ENCODE peak calls at places on chromosome 12, in seven cellular contexts. One of them, this sample, is unnamed.

GRCh38 chr12:129887047-129887568 is 16.7 kb downstream of the TMEM132D start:
- DNase-seq in CD8-positive, alpha-beta memory T cell: no peak
- DNase-seq in OCI-LY7: no peak
- DNase-seq in HCT116: no peak
- DNase-seq in A549: no peak
- DNase-seq in HepG2: no peak
- DNase-seq in gastrocnemius medialis: no peak
- DNase-seq in this sample: no peak

GRCh38 chr12:31363826-31364225 is 37.9 kb upstream of the SINHCAF start:
- DNase-seq in CD8-positive, alpha-beta memory T cell: no peak
- DNase-seq in OCI-LY7: no peak
- DNase-seq in HCT116: no peak
- DNase-seq in A549: no peak
- DNase-seq in HepG2: no peak
- DNase-seq in gastrocnemius medialis: no peak
- DNase-seq in this sample: no peak

GRCh38 chr12:108403952-108404351 is 64.8 kb upstream of the CMKLR1 start:
- DNase-seq in CD8-positive, alpha-beta memory T cell: no peak
- DNase-seq in OCI-LY7: no peak
- DNase-seq in HCT116: no peak
- DNase-seq in A549: no peak
- DNase-seq in HepG2: no peak
- DNase-seq in gastrocnemius medialis: no peak
- DNase-seq in this sample: no peak

GRCh38 chr12:88638956-88639355 is 58.7 kb upstream of the KITLG start:
- DNase-seq in CD8-positive, alpha-beta memory T cell: no peak
- DNase-seq in OCI-LY7: no peak
- DNase-seq in HCT116: no peak
- DNase-seq in A549: no peak
- DNase-seq in HepG2: no peak
- DNase-seq in gastrocnemius medialis: no peak
- DNase-seq in this sample: no peak

GRCh38 chr12:25152055-25152454 is 42.9 kb downstream of the DNAI7 start:
- DNase-seq in CD8-positive, alpha-beta memory T cell: no peak
- DNase-seq in OCI-LY7: no peak
- DNase-seq in HCT116: no peak
- DNase-seq in A549: no peak
- DNase-seq in HepG2: no peak
- DNase-seq in gastrocnemius medialis: no peak
- DNase-seq in this sample: no peak

GRCh38 chr12:103645202-103645601 is 58.1 kb downstream of the STAB2 start:
- DNase-seq in CD8-positive, alpha-beta memory T cell: no peak
- DNase-seq in OCI-LY7: no peak
- DNase-seq in HCT116: no peak
- DNase-seq in A549: no peak
- DNase-seq in HepG2: no peak
- DNase-seq in gastrocnemius medialis: no peak
- DNase-seq in this sample: no peak

GRCh38 chr12:84355561-84355960 is 557.0 kb downstream of the SLC6A15 start:
- DNase-seq in CD8-positive, alpha-beta memory T cell: no peak
- DNase-seq in OCI-LY7: no peak
- DNase-seq in HCT116: no peak
- DNase-seq in A549: no peak
- DNase-seq in HepG2: no peak
- DNase-seq in gastrocnemius medialis: no peak
- DNase-seq in this sample: no peak

GRCh38 chr12:18753481-18754117 is 15.7 kb downstream of the CAPZA3 start:
- DNase-seq in CD8-positive, alpha-beta memory T cell: no peak
- DNase-seq in OCI-LY7: no peak
- DNase-seq in HCT116: no peak
- DNase-seq in A549: no peak
- DNase-seq in HepG2: no peak
- DNase-seq in gastrocnemius medialis: no peak
- DNase-seq in this sample: no peak

DNA sequence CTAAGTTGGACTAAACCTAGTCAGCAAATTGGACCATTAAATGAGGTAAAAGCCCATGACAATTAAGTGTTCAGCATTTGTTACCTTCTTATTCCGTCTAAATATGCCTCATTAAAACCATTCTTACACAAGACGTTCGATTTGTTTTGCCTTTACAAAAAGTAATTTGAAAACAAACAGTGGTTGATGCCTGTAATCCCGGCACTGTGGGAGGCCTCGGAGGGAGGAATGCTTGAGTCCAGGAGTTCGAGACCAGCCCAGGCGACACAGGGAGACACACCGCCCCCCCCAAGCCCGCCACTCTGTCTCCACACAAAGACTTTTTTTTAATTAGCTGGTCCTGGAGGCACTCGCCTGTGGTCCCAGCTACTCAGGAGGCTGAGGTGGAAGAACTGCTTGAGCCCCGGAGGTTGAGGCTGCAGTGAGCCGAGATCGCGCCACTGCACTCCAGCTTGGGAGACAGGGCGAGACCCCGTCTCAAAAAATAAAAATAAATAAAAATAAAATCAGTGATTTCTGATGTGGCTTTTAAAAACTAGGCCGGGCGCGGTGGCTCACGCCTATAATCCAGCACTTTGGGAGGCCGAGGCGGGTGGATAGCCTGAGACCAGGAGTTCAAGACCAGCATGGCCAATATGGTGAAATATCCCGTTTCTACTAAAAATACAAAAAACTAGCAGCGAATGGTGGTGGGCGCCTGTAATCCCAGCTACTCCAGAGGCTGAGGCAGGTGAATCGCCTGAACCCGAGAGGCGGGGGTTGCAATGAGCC is 856 bp upstream of the EIF4B start:
- DNase-seq in CD8-positive, alpha-beta memory T cell: no peak
- DNase-seq in OCI-LY7: peak; percentile 19
- DNase-seq in HCT116: no peak
- DNase-seq in A549: no peak
- DNase-seq in HepG2: no peak
- DNase-seq in gastrocnemius medialis: no peak
- DNase-seq in this sample: peak; percentile 34
- H3K27ac ChIP-seq in CD8-positive, alpha-beta memory T cell: peak overlapping the region; percentile 74
- H3K27ac ChIP-seq in OCI-LY7: peak overlapping the region; percentile 70
- H3K27ac ChIP-seq in HCT116: peak overlapping the region; percentile 74
- H3K27ac ChIP-seq in A549: peak overlapping the region; percentile 93
- H3K27ac ChIP-seq in HepG2: peak overlapping the region; percentile 99
- H3K27ac ChIP-seq in gastrocnemius medialis: peak overlapping the region; percentile 95
- H3K27ac ChIP-seq in this sample: peak overlapping the region; percentile 85

DNA sequence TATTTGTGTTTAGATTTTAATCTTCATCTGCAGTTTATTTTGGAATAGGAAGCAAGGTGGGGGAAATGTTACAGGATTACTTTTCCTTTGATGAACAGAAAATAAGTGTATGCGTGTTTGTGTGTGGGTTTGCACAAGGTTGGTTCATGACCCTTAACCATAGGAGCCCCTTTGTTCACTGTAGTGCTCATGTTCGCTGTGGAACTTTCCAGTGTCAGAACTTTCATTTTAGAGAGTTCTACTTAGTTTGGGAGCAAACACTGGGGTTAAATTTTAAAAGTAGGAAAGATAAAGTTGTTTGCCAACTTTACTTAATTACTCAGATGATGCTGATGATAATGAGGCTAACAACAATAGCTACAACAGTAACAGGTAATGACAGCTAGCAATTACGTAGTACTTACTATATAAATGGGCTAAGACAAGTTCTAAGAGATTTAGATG is 6.5 kb upstream of the A2M start:
- DNase-seq in CD8-positive, alpha-beta memory T cell: no peak
- DNase-seq in OCI-LY7: no peak
- DNase-seq in HCT116: no peak
- DNase-seq in A549: no peak
- DNase-seq in HepG2: peak; percentile 99
- DNase-seq in gastrocnemius medialis: no peak
- DNase-seq in this sample: no peak
- H3K27ac ChIP-seq in CD8-positive, alpha-beta memory T cell: no peak overlapping the region
- H3K27ac ChIP-seq in OCI-LY7: no peak overlapping the region
- H3K27ac ChIP-seq in HCT116: no peak overlapping the region
- H3K27ac ChIP-seq in A549: no peak overlapping the region
- H3K27ac ChIP-seq in HepG2: peak overlapping the region; percentile 85
- H3K27ac ChIP-seq in gastrocnemius medialis: peak overlapping the region; percentile 48
- H3K27ac ChIP-seq in this sample: peak overlapping the region; percentile 30

DNA sequence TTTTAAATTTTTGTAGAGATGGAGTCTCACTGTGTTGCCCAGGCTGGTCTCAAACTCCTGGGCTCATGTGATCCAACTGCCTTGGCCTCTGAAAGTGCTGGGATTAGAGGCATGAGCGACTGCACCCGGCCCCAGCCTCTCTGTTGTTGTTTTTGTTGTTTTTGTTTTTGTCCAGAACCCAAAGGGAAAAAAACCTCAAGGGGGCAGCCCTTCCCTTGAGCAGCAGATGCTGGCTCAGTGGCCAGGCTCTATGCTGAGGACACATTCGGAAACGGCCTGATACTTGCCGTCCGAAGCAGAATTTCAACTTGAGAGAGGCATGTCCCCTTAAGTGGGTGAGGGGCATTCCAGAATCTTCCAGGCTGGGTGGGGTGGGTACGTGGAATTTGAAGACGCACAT is 6.7 kb downstream of the MVK start:
- DNase-seq in CD8-positive, alpha-beta memory T cell: no peak
- DNase-seq in OCI-LY7: no peak
- DNase-seq in HCT116: no peak
- DNase-seq in A549: no peak
- DNase-seq in HepG2: no peak
- DNase-seq in gastrocnemius medialis: no peak
- DNase-seq in this sample: no peak
- H3K27ac ChIP-seq in CD8-positive, alpha-beta memory T cell: no peak overlapping the region
- H3K27ac ChIP-seq in OCI-LY7: no peak overlapping the region
- H3K27ac ChIP-seq in HCT116: no peak overlapping the region
- H3K27ac ChIP-seq in A549: no peak overlapping the region
- H3K27ac ChIP-seq in HepG2: no peak overlapping the region
- H3K27ac ChIP-seq in gastrocnemius medialis: no peak overlapping the region
- H3K27ac ChIP-seq in this sample: no peak overlapping the region

DNA sequence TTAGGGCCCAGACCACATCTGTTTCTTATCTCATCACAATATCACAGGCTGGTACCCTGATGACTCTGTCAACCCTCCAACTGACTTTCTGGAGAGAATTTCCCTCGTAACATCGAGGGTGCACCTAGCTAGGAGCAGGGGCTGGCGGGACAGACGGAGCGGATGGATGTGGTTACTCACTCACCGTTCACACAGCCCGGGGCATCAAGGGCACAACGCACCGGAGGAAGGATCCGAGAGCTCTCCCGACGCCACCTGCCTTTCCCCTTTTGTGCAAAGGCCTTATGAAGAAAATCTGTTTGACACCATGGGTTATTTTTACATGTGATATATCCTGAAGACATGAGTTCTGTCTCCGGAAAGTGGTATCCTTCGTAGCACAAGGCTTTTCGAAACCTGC is 31.4 kb downstream of the SLC15A4 start:
- DNase-seq in CD8-positive, alpha-beta memory T cell: no peak
- DNase-seq in OCI-LY7: no peak
- DNase-seq in HCT116: no peak
- DNase-seq in A549: no peak
- DNase-seq in HepG2: no peak
- DNase-seq in gastrocnemius medialis: no peak
- DNase-seq in this sample: no peak
- H3K27ac ChIP-seq in CD8-positive, alpha-beta memory T cell: no peak overlapping the region
- H3K27ac ChIP-seq in OCI-LY7: peak overlapping the region; percentile 21
- H3K27ac ChIP-seq in HCT116: no peak overlapping the region
- H3K27ac ChIP-seq in A549: no peak overlapping the region
- H3K27ac ChIP-seq in HepG2: no peak overlapping the region
- H3K27ac ChIP-seq in gastrocnemius medialis: no peak overlapping the region
- H3K27ac ChIP-seq in this sample: no peak overlapping the region

GRCh38 chr12:106342397-106343212 is 14.9 kb upstream of the POLR3B start:
- DNase-seq in CD8-positive, alpha-beta memory T cell: no peak
- DNase-seq in OCI-LY7: no peak
- DNase-seq in HCT116: no peak
- DNase-seq in A549: peak; percentile 25
- DNase-seq in HepG2: peak; percentile 39
- DNase-seq in gastrocnemius medialis: peak; percentile 78
- DNase-seq in this sample: peak; percentile 86
- H3K27ac ChIP-seq in CD8-positive, alpha-beta memory T cell: no peak overlapping the region
- H3K27ac ChIP-seq in OCI-LY7: no peak overlapping the region
- H3K27ac ChIP-seq in HCT116: no peak overlapping the region
- H3K27ac ChIP-seq in A549: peak overlapping the region; percentile 23
- H3K27ac ChIP-seq in HepG2: peak overlapping the region; percentile 38
- H3K27ac ChIP-seq in gastrocnemius medialis: peak overlapping the region; percentile 78
- H3K27ac ChIP-seq in this sample: peak overlapping the region; percentile 60

GRCh38 chr12:124207049-124207448 is 87.8 kb upstream of the RFLNA start:
- DNase-seq in CD8-positive, alpha-beta memory T cell: no peak
- DNase-seq in OCI-LY7: no peak
- DNase-seq in HCT116: no peak
- DNase-seq in A549: no peak
- DNase-seq in HepG2: no peak
- DNase-seq in gastrocnemius medialis: no peak
- DNase-seq in this sample: no peak

GRCh38 chr12:124210991-124211577 is 83.8 kb upstream of the RFLNA start:
- DNase-seq in CD8-positive, alpha-beta memory T cell: no peak
- DNase-seq in OCI-LY7: no peak
- DNase-seq in HCT116: no peak
- DNase-seq in A549: no peak
- DNase-seq in HepG2: no peak
- DNase-seq in gastrocnemius medialis: no peak
- DNase-seq in this sample: no peak

GRCh38 chr12:124205405-124205804 is 89.5 kb upstream of the RFLNA start:
- DNase-seq in CD8-positive, alpha-beta memory T cell: no peak
- DNase-seq in OCI-LY7: no peak
- DNase-seq in HCT116: no peak
- DNase-seq in A549: no peak
- DNase-seq in HepG2: no peak
- DNase-seq in gastrocnemius medialis: no peak
- DNase-seq in this sample: no peak

GRCh38 chr12:124207617-124208016 is 87.3 kb upstream of the RFLNA start:
- DNase-seq in CD8-positive, alpha-beta memory T cell: no peak
- DNase-seq in OCI-LY7: no peak
- DNase-seq in HCT116: no peak
- DNase-seq in A549: no peak
- DNase-seq in HepG2: no peak
- DNase-seq in gastrocnemius medialis: no peak
- DNase-seq in this sample: no peak

GRCh38 chr12:124208469-124208868 is 86.4 kb upstream of the RFLNA start:
- DNase-seq in CD8-positive, alpha-beta memory T cell: no peak
- DNase-seq in OCI-LY7: no peak
- DNase-seq in HCT116: no peak
- DNase-seq in A549: no peak
- DNase-seq in HepG2: no peak
- DNase-seq in gastrocnemius medialis: no peak
- DNase-seq in this sample: no peak
- H3K27ac ChIP-seq in CD8-positive, alpha-beta memory T cell: no peak overlapping the region
- H3K27ac ChIP-seq in OCI-LY7: no peak overlapping the region
- H3K27ac ChIP-seq in HCT116: no peak overlapping the region
- H3K27ac ChIP-seq in A549: no peak overlapping the region
- H3K27ac ChIP-seq in HepG2: no peak overlapping the region
- H3K27ac ChIP-seq in gastrocnemius medialis: no peak overlapping the region
- H3K27ac ChIP-seq in this sample: no peak overlapping the region